ENCODE peak calls at places on chromosomes 13 and 19, in seven cellular contexts. L is NCI-H2081; Y is NCI-H1048; W is M059J; P is SW 1271; N is stimulated activated CD8-positive, alpha-beta memory T cell treated with anti-CD3 and anti-CD28 coated beads, Interleukin-7, amount 100 ng/mL, for 4 hours; G is NCI-H2171 treated with DMSO at 0.1 percent for 48 hours. U is an unnamed sample.
A peak's percentile ranks its signal among the peaks of the same experiment; 100 is the strongest.

GRCh38 chr13:26941345-26942174 is 181.0 kb upstream of the GPR12 start:
- DNase-seq in L (no peak), Y (no peak), W (peak; percentile 84), P (no peak), N (no peak), G (no peak), U (peak; percentile 36)

GRCh38 chr13:64332048-64332447 is 2898.1 kb downstream of the PCDH9 start:
- DNase-seq in L (peak; percentile 53), Y (no peak), W (peak; percentile 27), P (no peak), N (no peak), G (no peak), U (no peak)

GRCh38 chr19:49701271-49701786 is 10.4 kb downstream of the CPT1C start:
- DNase-seq in L (no peak), Y (no peak), W (no peak), P (no peak), N (no peak), G (no peak), U (no peak)

GRCh38 chr13:18948012-18948663 is 233.5 kb downstream of the TUBA3C start:
- DNase-seq in L (no peak), Y (no peak), W (no peak), P (no peak), N (no peak), G (no peak), U (no peak)

GRCh38 chr13:50598338-50598737 is 245.2 kb downstream of the DLEU7 start:
- DNase-seq in L (no peak), Y (no peak), W (no peak), P (no peak), N (no peak), G (peak; percentile 10), U (no peak)

GRCh38 chr13:24511824-24512207 is 762 bp downstream of the PARP4 start:
- DNase-seq in L (no peak), Y (no peak), W (no peak), P (no peak), N (no peak), G (peak; percentile 16), U (no peak)

GRCh38 chr13:40975441-40975840 is 43.7 kb downstream of the ELF1 start:
- DNase-seq in L (no peak), Y (no peak), W (no peak), P (no peak), N (no peak), G (no peak), U (no peak)

GRCh38 chr19:4977299-4978174 is 8.6 kb downstream of the KDM4B start:
- DNase-seq in L (no peak), Y (no peak), W (peak; percentile 88), P (no peak), N (no peak), G (peak; percentile 74), U (peak; percentile 49)

GRCh38 chr19:33302974-33303790 is 848 bp upstream of the CEBPA start:
- DNase-seq in L (no peak), Y (peak; percentile 31), W (peak; percentile 32), P (no peak), N (no peak), G (peak; percentile 48), U (peak; percentile 42)

GRCh38 chr19:34193439-34193838 is 21.1 kb downstream of the LSM14A start:
- DNase-seq in L (peak; percentile 36), Y (no peak), W (no peak), P (no peak), N (no peak), G (no peak), U (no peak)

GRCh38 chr19:49362048-49362925 is at the start of gene TEAD2:
- DNase-seq in L (no peak), Y (peak; percentile 39), W (peak; percentile 60), P (peak; percentile 34), N (no peak), G (no peak), U (peak; percentile 28)

GRCh38 chr19:42290523-42291436 is 11.2 kb upstream of the PRR19 start:
- DNase-seq in L (no peak), Y (no peak), W (no peak), P (peak; percentile 9), N (peak; percentile 47), G (no peak), U (no peak)

GRCh38 chr19:18029617-18030338 is 21.8 kb downstream of the ARRDC2 start:
- DNase-seq in L (peak; percentile 74), Y (no peak), W (peak; percentile 85), P (peak; percentile 34), N (no peak), G (peak; percentile 95), U (no peak)

GRCh38 chr19:22627526-22627925 is 6.6 kb upstream of the ZNF492 start:
- DNase-seq in L (no peak), Y (no peak), W (no peak), P (no peak), N (no peak), G (no peak), U (no peak)

GRCh38 chr13:25375727-25376358 is 4.1 kb downstream of the ATP8A2 start:
- DNase-seq in L (peak; percentile 31), Y (peak; percentile 2), W (peak; percentile 22), P (peak; percentile 39), N (no peak), G (peak; percentile 34), U (no peak)

GRCh38 chr19:1266818-1267440 is 2.2 kb upstream of the CIRBP start:
- DNase-seq in L (peak; percentile 57), Y (no peak), W (peak; percentile 51), P (peak; percentile 53), N (peak; percentile 66), G (no peak), U (no peak)

GRCh38 chr13:91112191-91112579 is 235.3 kb upstream of the MIR17HG start:
- DNase-seq in L (no peak), Y (no peak), W (no peak), P (no peak), N (no peak), G (no peak), U (no peak)

GRCh38 chr13:73757471-73758233 is 376.6 kb downstream of the KLF12 start:
- DNase-seq in L (no peak), Y (no peak), W (no peak), P (no peak), N (no peak), G (no peak), U (no peak)

GRCh38 chr19:49489601-49490167 is 2.3 kb downstream of the RPL13A start:
- DNase-seq in L (no peak), Y (no peak), W (no peak), P (no peak), N (no peak), G (no peak), U (no peak)

GRCh38 chr13:65985632-65986031 is 1244.5 kb downstream of the PCDH9 start:
- DNase-seq in L (no peak), Y (no peak), W (no peak), P (no peak), N (no peak), G (peak; percentile 51), U (no peak)

GRCh38 chr13:64758520-64758919 is 2471.6 kb downstream of the PCDH9 start:
- DNase-seq in L (no peak), Y (no peak), W (no peak), P (no peak), N (no peak), G (no peak), U (no peak)

GRCh38 chr19:51259348-51260245 is 8.7 kb downstream of the SIGLECL1 start:
- DNase-seq in L (no peak), Y (no peak), W (peak; percentile 33), P (peak; percentile 15), N (no peak), G (peak; percentile 5), U (peak; percentile 17)

GRCh38 chr13:110780410-110780809 is 66.9 kb downstream of the ING1 start:
- DNase-seq in L (no peak), Y (no peak), W (no peak), P (no peak), N (no peak), G (no peak), U (no peak)

GRCh38 chr13:79722885-79723445 is 242.0 kb downstream of the NDFIP2 start:
- DNase-seq in L (no peak), Y (no peak), W (no peak), P (no peak), N (no peak), G (no peak), U (no peak)

GRCh38 chr13:44685641-44686040 is 109.5 kb upstream of the TSC22D1 start:
- DNase-seq in L (no peak), Y (no peak), W (peak; percentile 30), P (no peak), N (no peak), G (no peak), U (no peak)

GRCh38 chr19:14381689-14382474 is 638 bp downstream of the ADGRE5 start:
- DNase-seq in L (no peak), Y (no peak), W (peak; percentile 84), P (peak; percentile 47), N (peak; percentile 53), G (no peak), U (no peak)

GRCh38 chr13:36841411-36841810 is 22.4 kb downstream of the RFXAP start:
- DNase-seq in L (no peak), Y (no peak), W (no peak), P (no peak), N (no peak), G (no peak), U (no peak)

GRCh38 chr19:58547323-58548312 is 3.8 kb downstream of the TRIM28 start:
- DNase-seq in L (no peak), Y (no peak), W (no peak), P (no peak), N (no peak), G (no peak), U (no peak)

GRCh38 chr19:3783660-3784584 is 2.3 kb downstream of the MATK start:
- DNase-seq in L (no peak), Y (no peak), W (no peak), P (no peak), N (peak; percentile 39), G (no peak), U (no peak)

GRCh38 chr19:3129112-3129511 is 6.7 kb upstream of the GNA15 start:
- DNase-seq in L (peak; percentile 16), Y (no peak), W (peak; percentile 58), P (peak; percentile 53), N (no peak), G (peak; percentile 63), U (peak; percentile 43)

GRCh38 chr13:71209217-71209616 is 657.8 kb downstream of the DACH1 start:
- DNase-seq in L (no peak), Y (no peak), W (no peak), P (no peak), N (no peak), G (no peak), U (no peak)

U was measured in foreskin keratinocyte.